ENCODE peak calls at places on chromosomes 13 and 19, in six cellular contexts. E is BE2C; I is nucleus accumbens; F is stimulated activated CD4-positive, alpha-beta T cell treated with anti-CD3 and anti-CD28 coated beads, TNF-alpha, amount 100 ng/mL, for 48 hours; L is stimulated activated CD8-positive, alpha-beta memory T cell treated with anti-CD3 and anti-CD28 coated beads, Interleukin-4, amount 100 ng/mL, for 48 hours; H is effector CD4-positive, alpha-beta T cell. J is an unnamed sample.

GRCh38 chr13:113528798-113529180 is 38.3 kb upstream of the DCUN1D2 start:
- DNase-seq in E (no peak), I (no peak), F (no peak), L (no peak), H (no peak), J (no peak)

GRCh38 chr19:56838930-56839664 is 1.4 kb downstream of the PEG3 start:
- DNase-seq in E (peak), I (peak), F (no peak), L (peak), H (no peak), J (no peak)

GRCh38 chr19:32018014-32018413 is 327.4 kb upstream of the ZNF507 start:
- DNase-seq in E (no peak), I (no peak), F (no peak), L (no peak), H (no peak), J (no peak)

GRCh38 chr13:45328661-45329105 is 12.3 kb downstream of the TPT1 start:
- DNase-seq in E (no peak), I (no peak), F (no peak), L (no peak), H (no peak), J (no peak)

GRCh38 chr19:43606569-43607229 is 5.2 kb upstream of the SRRM5 start:
- DNase-seq in E (no peak), I (no peak), F (no peak), L (no peak), H (no peak), J (no peak)

GRCh38 chr19:51018745-51019543 is 565 bp downstream of the KLK10 start:
- DNase-seq in E (no peak), I (no peak), F (no peak), L (no peak), H (no peak), J (no peak)

GRCh38 chr13:51249254-51249653 is 27.1 kb downstream of the FAM124A start:
- DNase-seq in E (no peak), I (no peak), F (no peak), L (no peak), H (no peak), J (no peak)

GRCh38 chr13:23724196-23724970 is 154.2 kb downstream of the TNFRSF19 start:
- DNase-seq in E (peak), I (no peak), F (no peak), L (no peak), H (no peak), J (no peak)

GRCh38 chr13:80921971-80922370 is 581.0 kb upstream of the SPRY2 start:
- DNase-seq in E (no peak), I (no peak), F (no peak), L (no peak), H (no peak), J (no peak)